ENCODE peak calls at places on chromosomes 5 and 9, in six cellular contexts. One of them, this sample, is unnamed.

GRCh38 chr9:6969805-6970204 is 212.0 kb downstream of the KDM4C start:
- DNase-seq in adrenal gland: no peak
- DNase-seq in activated naive CD8-positive, alpha-beta T cell treated with anti-CD3 and anti-CD28 coated beads, Interleukin-2, amount 50 U/mL, for 16 hours: no peak
- DNase-seq in K562: no peak
- DNase-seq in neural crest cell: no peak
- DNase-seq in M059J: no peak
- DNase-seq in this sample: no peak

GRCh38 chr9:75811692-75812091 is 78.8 kb upstream of the PCSK5 start:
- DNase-seq in M059J: no peak
- DNase-seq in K562: no peak
- DNase-seq in adrenal gland: no peak
- DNase-seq in neural crest cell: no peak
- DNase-seq in activated naive CD8-positive, alpha-beta T cell treated with anti-CD3 and anti-CD28 coated beads, Interleukin-2, amount 50 U/mL, for 16 hours: no peak
- DNase-seq in this sample: no peak

GRCh38 chr9:17987174-17987573 is 408.3 kb downstream of the SH3GL2 start:
- DNase-seq in M059J: no peak
- DNase-seq in K562: no peak
- DNase-seq in activated naive CD8-positive, alpha-beta T cell treated with anti-CD3 and anti-CD28 coated beads, Interleukin-2, amount 50 U/mL, for 16 hours: no peak
- DNase-seq in neural crest cell: no peak
- DNase-seq in adrenal gland: no peak
- DNase-seq in this sample: no peak

GRCh38 chr5:173242675-173243085 is 7.7 kb upstream of the NKX2-5 start:
- DNase-seq in M059J: no peak
- DNase-seq in adrenal gland: no peak
- DNase-seq in K562: no peak
- DNase-seq in neural crest cell: no peak
- DNase-seq in activated naive CD8-positive, alpha-beta T cell treated with anti-CD3 and anti-CD28 coated beads, Interleukin-2, amount 50 U/mL, for 16 hours: no peak
- DNase-seq in this sample: no peak

GRCh38 chr5:116497648-116498047 is 77.0 kb downstream of the SEMA6A start:
- DNase-seq in adrenal gland: no peak
- DNase-seq in activated naive CD8-positive, alpha-beta T cell treated with anti-CD3 and anti-CD28 coated beads, Interleukin-2, amount 50 U/mL, for 16 hours: no peak
- DNase-seq in M059J: no peak
- DNase-seq in neural crest cell: no peak
- DNase-seq in K562: no peak
- DNase-seq in this sample: no peak

GRCh38 chr9:35114113-35114847 is 1.4 kb downstream of the ATOSB start:
- DNase-seq in neural crest cell: peak; percentile 79
- DNase-seq in adrenal gland: peak; percentile 87
- DNase-seq in activated naive CD8-positive, alpha-beta T cell treated with anti-CD3 and anti-CD28 coated beads, Interleukin-2, amount 50 U/mL, for 16 hours: no peak
- DNase-seq in K562: peak; percentile 55
- DNase-seq in M059J: peak; percentile 99
- DNase-seq in this sample: peak; percentile 97

GRCh38 chr5:76441890-76442673 is 39.0 kb downstream of the IQGAP2 start:
- DNase-seq in adrenal gland: no peak
- DNase-seq in M059J: no peak
- DNase-seq in neural crest cell: no peak
- DNase-seq in K562: no peak
- DNase-seq in activated naive CD8-positive, alpha-beta T cell treated with anti-CD3 and anti-CD28 coated beads, Interleukin-2, amount 50 U/mL, for 16 hours: no peak
- DNase-seq in this sample: no peak

GRCh38 chr9:120985759-120986353 is 59.3 kb upstream of the TRAF1 start:
- DNase-seq in adrenal gland: no peak
- DNase-seq in M059J: peak; percentile 67
- DNase-seq in activated naive CD8-positive, alpha-beta T cell treated with anti-CD3 and anti-CD28 coated beads, Interleukin-2, amount 50 U/mL, for 16 hours: no peak
- DNase-seq in K562: peak; percentile 26
- DNase-seq in neural crest cell: no peak
- DNase-seq in this sample: peak; percentile 64

GRCh38 chr9:19521205-19521604 is 112.4 kb downstream of the ACER2 start:
- DNase-seq in M059J: no peak
- DNase-seq in K562: no peak
- DNase-seq in adrenal gland: no peak
- DNase-seq in neural crest cell: no peak
- DNase-seq in activated naive CD8-positive, alpha-beta T cell treated with anti-CD3 and anti-CD28 coated beads, Interleukin-2, amount 50 U/mL, for 16 hours: no peak
- DNase-seq in this sample: no peak